ENCODE peak calls at places on chromosome 11, in five cellular contexts. One of them, this sample, is unnamed.

GRCh38 chr11:69721745-69722144 is 17.9 kb upstream of the FGF19 start:
- DNase-seq in HepG2: no peak
- DNase-seq in PC-3: peak; percentile 74
- DNase-seq in stomach: no peak
- DNase-seq in cardiac muscle cell: no peak
- DNase-seq in this sample: no peak

GRCh38 chr11:62556102-62556871 is 9.7 kb upstream of the AHNAK start:
- DNase-seq in HepG2: no peak
- DNase-seq in PC-3: peak; percentile 98
- DNase-seq in stomach: peak; percentile 89
- DNase-seq in cardiac muscle cell: peak; percentile 87
- DNase-seq in this sample: peak; percentile 96

GRCh38 chr11:102994101-102994500 is 38.6 kb upstream of the MMP13 start:
- DNase-seq in HepG2: no peak
- DNase-seq in PC-3: peak; percentile 48
- DNase-seq in stomach: no peak
- DNase-seq in cardiac muscle cell: no peak
- DNase-seq in this sample: no peak

GRCh38 chr11:69337211-69337721 is 43.3 kb downstream of the MYEOV start:
- DNase-seq in HepG2: no peak
- DNase-seq in PC-3: peak; percentile 71
- DNase-seq in stomach: peak; percentile 63
- DNase-seq in cardiac muscle cell: peak; percentile 2
- DNase-seq in this sample: peak; percentile 47

GRCh38 chr11:83773950-83774880 is 488.0 kb upstream of the CCDC90B start:
- DNase-seq in HepG2: no peak
- DNase-seq in PC-3: peak; percentile 44
- DNase-seq in stomach: no peak
- DNase-seq in cardiac muscle cell: no peak
- DNase-seq in this sample: peak; percentile 24

GRCh38 chr11:29184939-29185890 is 831.6 kb downstream of the KCNA4 start:
- DNase-seq in HepG2: no peak
- DNase-seq in PC-3: peak; percentile 66
- DNase-seq in stomach: no peak
- DNase-seq in cardiac muscle cell: no peak
- DNase-seq in this sample: peak; percentile 95

GRCh38 chr11:73204711-73205121 is 13.4 kb upstream of the P2RY2 start:
- DNase-seq in HepG2: no peak
- DNase-seq in PC-3: no peak
- DNase-seq in stomach: no peak
- DNase-seq in cardiac muscle cell: no peak
- DNase-seq in this sample: no peak

GRCh38 chr11:13051257-13051656 is 42.1 kb downstream of the RASSF10 start:
- DNase-seq in HepG2: no peak
- DNase-seq in PC-3: peak; percentile 46
- DNase-seq in stomach: no peak
- DNase-seq in cardiac muscle cell: no peak
- DNase-seq in this sample: no peak

GRCh38 chr11:10441652-10442503 is 13.2 kb upstream of the AMPD3 start:
- DNase-seq in HepG2: no peak
- DNase-seq in PC-3: no peak
- DNase-seq in stomach: no peak
- DNase-seq in cardiac muscle cell: no peak
- DNase-seq in this sample: no peak

GRCh38 chr11:65640483-65641207 is 2.7 kb downstream of the SIPA1 start:
- DNase-seq in HepG2: no peak
- DNase-seq in PC-3: no peak
- DNase-seq in stomach: peak; percentile 59
- DNase-seq in cardiac muscle cell: no peak
- DNase-seq in this sample: no peak

GRCh38 chr11:23947883-23948282 is 549.0 kb upstream of the LUZP2 start:
- DNase-seq in HepG2: no peak
- DNase-seq in PC-3: no peak
- DNase-seq in stomach: no peak
- DNase-seq in cardiac muscle cell: no peak
- DNase-seq in this sample: no peak

GRCh38 chr11:79663012-79663411 is 222.2 kb upstream of the TENM4 start:
- DNase-seq in HepG2: no peak
- DNase-seq in PC-3: no peak
- DNase-seq in stomach: no peak
- DNase-seq in cardiac muscle cell: peak; percentile 63
- DNase-seq in this sample: no peak

GRCh38 chr11:126464796-126465195 is 109.3 kb downstream of the ST3GAL4 start:
- DNase-seq in HepG2: no peak
- DNase-seq in PC-3: no peak
- DNase-seq in stomach: no peak
- DNase-seq in cardiac muscle cell: no peak
- DNase-seq in this sample: no peak

GRCh38 chr11:93567406-93567819 is 24.2 kb upstream of the SMCO4 start:
- DNase-seq in HepG2: no peak
- DNase-seq in PC-3: peak; percentile 67
- DNase-seq in stomach: peak; percentile 90
- DNase-seq in cardiac muscle cell: no peak
- DNase-seq in this sample: peak; percentile 16

GRCh38 chr11:94457118-94458029 is 36.3 kb downstream of the MRE11 start:
- DNase-seq in HepG2: no peak
- DNase-seq in PC-3: no peak
- DNase-seq in stomach: no peak
- DNase-seq in cardiac muscle cell: no peak
- DNase-seq in this sample: no peak

GRCh38 chr11:111412293-111412692 is 33.2 kb upstream of the POU2AF1 start:
- DNase-seq in HepG2: no peak
- DNase-seq in PC-3: no peak
- DNase-seq in stomach: no peak
- DNase-seq in cardiac muscle cell: no peak
- DNase-seq in this sample: no peak

GRCh38 chr11:81211050-81211449 is 1522.6 kb downstream of the FAM181B start:
- DNase-seq in HepG2: no peak
- DNase-seq in PC-3: no peak
- DNase-seq in stomach: no peak
- DNase-seq in cardiac muscle cell: no peak
- DNase-seq in this sample: no peak

GRCh38 chr11:6480299-6480914 is 724 bp downstream of the ARFIP2 start:
- DNase-seq in HepG2: no peak
- DNase-seq in PC-3: no peak
- DNase-seq in stomach: peak; percentile 40
- DNase-seq in cardiac muscle cell: no peak
- DNase-seq in this sample: no peak

GRCh38 chr11:107457205-107457557 is 444 bp downstream of the CWF19L2 start:
- DNase-seq in HepG2: no peak
- DNase-seq in PC-3: no peak
- DNase-seq in stomach: no peak
- DNase-seq in cardiac muscle cell: peak; percentile 18
- DNase-seq in this sample: no peak

GRCh38 chr11:72123117-72123653 is 10.7 kb upstream of the ANAPC15 start:
- DNase-seq in HepG2: no peak
- DNase-seq in PC-3: no peak
- DNase-seq in stomach: no peak
- DNase-seq in cardiac muscle cell: no peak
- DNase-seq in this sample: no peak

GRCh38 chr11:40273192-40273732 is 1186.2 kb downstream of the LRRC4C start:
- DNase-seq in HepG2: no peak
- DNase-seq in PC-3: no peak
- DNase-seq in stomach: no peak
- DNase-seq in cardiac muscle cell: no peak
- DNase-seq in this sample: no peak

GRCh38 chr11:119066481-119066880 is 1.1 kb upstream of the VPS11 start:
- DNase-seq in HepG2: no peak
- DNase-seq in PC-3: no peak
- DNase-seq in stomach: no peak
- DNase-seq in cardiac muscle cell: no peak
- DNase-seq in this sample: no peak

GRCh38 chr11:103622296-103622695 is 414.1 kb upstream of the DDI1 start:
- DNase-seq in HepG2: no peak
- DNase-seq in PC-3: no peak
- DNase-seq in stomach: no peak
- DNase-seq in cardiac muscle cell: no peak
- DNase-seq in this sample: no peak

GRCh38 chr11:8701891-8702597 is 19.5 kb downstream of the RPL27A start:
- DNase-seq in HepG2: no peak
- DNase-seq in PC-3: no peak
- DNase-seq in stomach: no peak
- DNase-seq in cardiac muscle cell: no peak
- DNase-seq in this sample: no peak

DNA sequence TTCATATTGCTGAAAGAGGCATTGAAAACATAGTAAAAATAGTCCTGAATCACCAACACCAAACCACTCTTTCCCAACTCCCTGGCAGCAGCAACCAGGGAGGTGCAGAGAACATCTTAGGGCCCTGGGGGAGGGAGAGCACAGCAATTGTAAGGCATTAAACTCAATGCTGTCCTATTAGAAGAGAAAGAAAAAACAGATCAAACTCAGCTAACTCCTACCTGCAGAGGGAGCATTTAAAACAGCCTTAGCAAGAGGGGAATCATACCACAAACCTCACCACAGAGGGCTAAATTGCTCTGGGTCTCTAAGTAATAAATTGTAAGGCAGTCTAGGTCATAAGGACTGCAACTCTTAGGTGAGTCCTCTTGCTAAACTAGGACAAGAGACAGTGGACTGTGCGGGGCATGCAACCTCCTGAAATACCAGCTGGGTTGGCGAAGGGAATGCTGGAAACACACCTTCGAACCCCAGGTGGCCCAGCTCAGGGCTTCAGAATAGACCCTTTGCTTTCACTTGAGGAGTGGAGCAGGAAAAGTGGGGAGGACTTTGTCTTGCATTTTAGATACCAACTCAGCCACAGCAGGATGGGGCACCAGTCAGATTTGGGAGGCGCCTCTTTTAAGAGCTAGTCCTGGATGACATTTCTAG is 697.1 kb upstream of the FAT3 start:
- DNase-seq in HepG2: no peak
- DNase-seq in PC-3: no peak
- DNase-seq in stomach: no peak
- DNase-seq in cardiac muscle cell: no peak
- DNase-seq in this sample: no peak
- TF ChIP-seq CTCF in HepG2: no peak
- TF ChIP-seq CTCF in PC-3: peak; percentile 26
- TF ChIP-seq CTCF in stomach: no peak
- TF ChIP-seq CTCF in cardiac muscle cell: no peak
- TF ChIP-seq CTCF in this sample: no peak

GRCh38 chr11:47021965-47022364 is 85.4 kb downstream of the CSTPP1 start:
- DNase-seq in HepG2: no peak
- DNase-seq in PC-3: no peak
- DNase-seq in stomach: no peak
- DNase-seq in cardiac muscle cell: no peak
- DNase-seq in this sample: no peak
- H3K4me3 ChIP-seq in HepG2: no peak overlapping the region
- H3K4me3 ChIP-seq in PC-3: no peak overlapping the region
- H3K4me3 ChIP-seq in stomach: no peak overlapping the region
- H3K4me3 ChIP-seq in cardiac muscle cell: no peak overlapping the region
- H3K4me3 ChIP-seq in this sample: no peak overlapping the region

GRCh38 chr11:63917685-63918523 is 940 bp upstream of the RCOR2 start:
- DNase-seq in HepG2: peak; percentile 43
- DNase-seq in PC-3: peak; percentile 21
- DNase-seq in stomach: peak; percentile 74
- DNase-seq in cardiac muscle cell: peak; percentile 89
- DNase-seq in this sample: peak; percentile 24

GRCh38 chr11:63914896-63915681 is 1.9 kb downstream of the RCOR2 start:
- DNase-seq in HepG2: no peak
- DNase-seq in PC-3: no peak
- DNase-seq in stomach: no peak
- DNase-seq in cardiac muscle cell: no peak
- DNase-seq in this sample: no peak

GRCh38 chr11:63913866-63914830 is 2.8 kb downstream of the RCOR2 start:
- DNase-seq in HepG2: no peak
- DNase-seq in PC-3: no peak
- DNase-seq in stomach: no peak
- DNase-seq in cardiac muscle cell: no peak
- DNase-seq in this sample: no peak

GRCh38 chr11:63916837-63917684 is at the start of gene RCOR2:
- DNase-seq in HepG2: peak; percentile 70
- DNase-seq in PC-3: peak; percentile 68
- DNase-seq in stomach: peak; percentile 77
- DNase-seq in cardiac muscle cell: peak; percentile 94
- DNase-seq in this sample: peak; percentile 92

DNA sequence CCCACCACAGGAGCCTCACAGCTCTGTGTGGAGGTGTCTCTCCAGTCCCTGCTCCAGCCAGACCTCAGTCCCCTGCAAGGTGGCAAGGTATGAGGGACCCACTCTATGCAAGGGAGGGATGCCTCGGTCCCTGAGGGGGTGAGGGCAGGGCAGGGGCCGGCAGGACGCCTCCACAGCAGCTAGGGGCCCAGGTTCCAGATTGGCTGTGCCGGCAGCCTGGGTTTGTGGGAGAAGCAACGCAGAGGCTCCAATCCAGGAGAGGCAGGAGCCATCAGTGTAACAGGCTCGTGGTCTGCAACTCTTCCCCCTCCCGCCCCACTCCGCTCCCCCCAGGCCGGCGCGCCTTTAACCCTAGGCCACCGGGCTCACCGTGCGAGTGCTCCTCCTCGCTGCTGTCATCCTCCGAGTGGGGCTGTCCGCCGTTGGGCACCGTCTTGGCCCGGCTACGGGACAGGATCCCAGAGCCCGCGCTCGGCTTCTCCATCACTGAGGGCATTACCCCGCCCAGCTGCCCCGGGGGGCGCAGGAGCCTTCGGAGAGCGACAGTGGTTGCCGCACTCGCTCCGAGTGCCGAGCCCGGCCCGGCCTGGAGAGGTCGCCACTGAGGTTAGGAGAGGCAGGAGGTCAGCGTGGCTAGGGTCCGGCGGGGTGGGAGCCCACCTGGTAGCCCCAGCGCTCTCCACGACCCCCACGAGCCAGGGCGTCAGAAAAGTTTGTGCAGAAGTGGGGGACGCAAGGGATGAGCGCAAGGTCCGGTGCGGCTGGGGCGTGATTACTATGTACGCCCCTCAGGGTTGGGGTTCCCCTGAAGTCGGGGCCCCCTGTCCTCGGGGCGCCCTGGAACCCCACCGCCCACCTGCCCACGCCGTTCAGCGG is 765 bp downstream of the RCOR2 start:
- DNase-seq in HepG2: peak; percentile 53
- DNase-seq in PC-3: peak; percentile 23
- DNase-seq in stomach: peak; percentile 37
- DNase-seq in cardiac muscle cell: peak; percentile 78
- DNase-seq in this sample: no peak
- TF ChIP-seq CTCF in HepG2: peak; percentile 87
- TF ChIP-seq CTCF in PC-3: peak; percentile 60
- TF ChIP-seq CTCF in stomach: no peak
- TF ChIP-seq CTCF in cardiac muscle cell: peak; percentile 59
- TF ChIP-seq CTCF in this sample: peak; percentile 68

GRCh38 chr11:77049081-77049480 is 14.9 kb downstream of the B3GNT6 start:
- DNase-seq in HepG2: no peak
- DNase-seq in PC-3: no peak
- DNase-seq in stomach: peak; percentile 46
- DNase-seq in cardiac muscle cell: no peak
- DNase-seq in this sample: no peak

GRCh38 chr11:77046060-77046501 is 11.9 kb downstream of the B3GNT6 start:
- DNase-seq in HepG2: no peak
- DNase-seq in PC-3: peak; percentile 81
- DNase-seq in stomach: peak; percentile 67
- DNase-seq in cardiac muscle cell: peak; percentile 63
- DNase-seq in this sample: peak; percentile 20

GRCh38 chr11:77044886-77045285 is 10.7 kb downstream of the B3GNT6 start:
- DNase-seq in HepG2: no peak
- DNase-seq in PC-3: no peak
- DNase-seq in stomach: no peak
- DNase-seq in cardiac muscle cell: no peak
- DNase-seq in this sample: no peak

GRCh38 chr11:77044356-77044755 is 10.2 kb downstream of the B3GNT6 start:
- DNase-seq in HepG2: no peak
- DNase-seq in PC-3: no peak
- DNase-seq in stomach: no peak
- DNase-seq in cardiac muscle cell: no peak
- DNase-seq in this sample: no peak

GRCh38 chr11:77047007-77047927 is 13.1 kb downstream of the B3GNT6 start:
- DNase-seq in HepG2: peak; percentile 91
- DNase-seq in PC-3: peak; percentile 99
- DNase-seq in stomach: peak; percentile 74
- DNase-seq in cardiac muscle cell: peak; percentile 89
- DNase-seq in this sample: peak; percentile 95
- H3K4me3 ChIP-seq in HepG2: peak overlapping the region; percentile 62
- H3K4me3 ChIP-seq in PC-3: peak overlapping the region; percentile 71
- H3K4me3 ChIP-seq in stomach: peak overlapping the region; percentile 38
- H3K4me3 ChIP-seq in cardiac muscle cell: peak overlapping the region; percentile 19
- H3K4me3 ChIP-seq in this sample: peak overlapping the region; percentile 41

This sample was measured in cardiac fibroblast.